ENCODE peak calls at places on chromosomes 6 and 20, in ten cellular contexts. One of them, this sample, is unnamed.

GRCh38 chr6:56268266-56268665 is 20.9 kb upstream of the COL21A1 start:
- DNase-seq in T-helper 2 cell: no peak
- DNase-seq in ovary: no peak
- DNase-seq in NCI-H69: no peak
- DNase-seq in hippocampal formation: no peak
- DNase-seq in nucleus accumbens: no peak
- DNase-seq in neural progenitor cell: no peak
- DNase-seq in stimulated activated CD4-positive, alpha-beta T cell treated with anti-CD3 and anti-CD28 coated beads, Interleukin-1b, Interleukin-23, amount 100 ng/mL, for 24 hours: no peak
- DNase-seq in endothelial cell: no peak
- DNase-seq in GM12865: no peak
- DNase-seq in this sample: no peak

GRCh38 chr6:36827261-36828079 is 11.8 kb downstream of the CPNE5 start:
- DNase-seq in T-helper 2 cell: no peak
- DNase-seq in ovary: peak; percentile 51
- DNase-seq in NCI-H69: peak; percentile 83
- DNase-seq in hippocampal formation: no peak
- DNase-seq in nucleus accumbens: no peak
- DNase-seq in neural progenitor cell: peak; percentile 25
- DNase-seq in stimulated activated CD4-positive, alpha-beta T cell treated with anti-CD3 and anti-CD28 coated beads, Interleukin-1b, Interleukin-23, amount 100 ng/mL, for 24 hours: no peak
- DNase-seq in endothelial cell: peak; percentile 58
- DNase-seq in GM12865: no peak
- DNase-seq in this sample: no peak

GRCh38 chr6:15987569-15987968 is 141.3 kb upstream of the MYLIP start:
- DNase-seq in T-helper 2 cell: no peak
- DNase-seq in ovary: no peak
- DNase-seq in NCI-H69: peak; percentile 33
- DNase-seq in hippocampal formation: no peak
- DNase-seq in nucleus accumbens: peak; percentile 0
- DNase-seq in neural progenitor cell: no peak
- DNase-seq in stimulated activated CD4-positive, alpha-beta T cell treated with anti-CD3 and anti-CD28 coated beads, Interleukin-1b, Interleukin-23, amount 100 ng/mL, for 24 hours: no peak
- DNase-seq in endothelial cell: no peak
- DNase-seq in GM12865: no peak
- DNase-seq in this sample: no peak

GRCh38 chr20:43943725-43944124 is 29.1 kb downstream of the TOX2 start:
- DNase-seq in T-helper 2 cell: no peak
- DNase-seq in ovary: no peak
- DNase-seq in NCI-H69: no peak
- DNase-seq in hippocampal formation: no peak
- DNase-seq in nucleus accumbens: no peak
- DNase-seq in neural progenitor cell: no peak
- DNase-seq in stimulated activated CD4-positive, alpha-beta T cell treated with anti-CD3 and anti-CD28 coated beads, Interleukin-1b, Interleukin-23, amount 100 ng/mL, for 24 hours: no peak
- DNase-seq in endothelial cell: no peak
- DNase-seq in GM12865: no peak
- DNase-seq in this sample: no peak

GRCh38 chr20:31274441-31274840 is 17.0 kb downstream of the DEFB115 start:
- DNase-seq in T-helper 2 cell: no peak
- DNase-seq in ovary: no peak
- DNase-seq in NCI-H69: no peak
- DNase-seq in hippocampal formation: no peak
- DNase-seq in nucleus accumbens: no peak
- DNase-seq in neural progenitor cell: no peak
- DNase-seq in stimulated activated CD4-positive, alpha-beta T cell treated with anti-CD3 and anti-CD28 coated beads, Interleukin-1b, Interleukin-23, amount 100 ng/mL, for 24 hours: no peak
- DNase-seq in endothelial cell: no peak
- DNase-seq in GM12865: no peak
- DNase-seq in this sample: no peak

GRCh38 chr20:11585752-11586352 is 331.8 kb upstream of the BTBD3 start:
- DNase-seq in T-helper 2 cell: no peak
- DNase-seq in ovary: no peak
- DNase-seq in NCI-H69: peak; percentile 76
- DNase-seq in hippocampal formation: no peak
- DNase-seq in nucleus accumbens: no peak
- DNase-seq in neural progenitor cell: peak; percentile 32
- DNase-seq in stimulated activated CD4-positive, alpha-beta T cell treated with anti-CD3 and anti-CD28 coated beads, Interleukin-1b, Interleukin-23, amount 100 ng/mL, for 24 hours: no peak
- DNase-seq in endothelial cell: no peak
- DNase-seq in GM12865: no peak
- DNase-seq in this sample: no peak

GRCh38 chr6:121319112-121319553 is 15.1 kb downstream of the TBC1D32 start:
- DNase-seq in T-helper 2 cell: no peak
- DNase-seq in ovary: no peak
- DNase-seq in NCI-H69: no peak
- DNase-seq in hippocampal formation: no peak
- DNase-seq in nucleus accumbens: no peak
- DNase-seq in neural progenitor cell: peak; percentile 43
- DNase-seq in stimulated activated CD4-positive, alpha-beta T cell treated with anti-CD3 and anti-CD28 coated beads, Interleukin-1b, Interleukin-23, amount 100 ng/mL, for 24 hours: no peak
- DNase-seq in endothelial cell: no peak
- DNase-seq in GM12865: no peak
- DNase-seq in this sample: no peak

GRCh38 chr6:26457796-26458688 is at the start of gene BTN2A1:
- DNase-seq in T-helper 2 cell: peak; percentile 86
- DNase-seq in ovary: peak; percentile 82
- DNase-seq in NCI-H69: peak; percentile 94
- DNase-seq in hippocampal formation: peak; percentile 71
- DNase-seq in nucleus accumbens: peak; percentile 53
- DNase-seq in neural progenitor cell: peak; percentile 92
- DNase-seq in stimulated activated CD4-positive, alpha-beta T cell treated with anti-CD3 and anti-CD28 coated beads, Interleukin-1b, Interleukin-23, amount 100 ng/mL, for 24 hours: no peak
- DNase-seq in endothelial cell: peak; percentile 71
- DNase-seq in GM12865: peak; percentile 90
- DNase-seq in this sample: peak; percentile 58

GRCh38 chr20:2399390-2399789 is 18.7 kb downstream of the TGM6 start:
- DNase-seq in T-helper 2 cell: no peak
- DNase-seq in ovary: no peak
- DNase-seq in NCI-H69: no peak
- DNase-seq in hippocampal formation: no peak
- DNase-seq in nucleus accumbens: no peak
- DNase-seq in neural progenitor cell: no peak
- DNase-seq in stimulated activated CD4-positive, alpha-beta T cell treated with anti-CD3 and anti-CD28 coated beads, Interleukin-1b, Interleukin-23, amount 100 ng/mL, for 24 hours: no peak
- DNase-seq in endothelial cell: no peak
- DNase-seq in GM12865: no peak
- DNase-seq in this sample: no peak

GRCh38 chr6:34237722-34238506 is 1.2 kb downstream of the HMGA1 start:
- DNase-seq in T-helper 2 cell: peak; percentile 87
- DNase-seq in ovary: peak; percentile 35
- DNase-seq in NCI-H69: peak; percentile 90
- DNase-seq in hippocampal formation: peak; percentile 21
- DNase-seq in nucleus accumbens: no peak
- DNase-seq in neural progenitor cell: peak; percentile 76
- DNase-seq in stimulated activated CD4-positive, alpha-beta T cell treated with anti-CD3 and anti-CD28 coated beads, Interleukin-1b, Interleukin-23, amount 100 ng/mL, for 24 hours: peak; percentile 47
- DNase-seq in endothelial cell: peak; percentile 57
- DNase-seq in GM12865: peak; percentile 86
- DNase-seq in this sample: peak; percentile 86

GRCh38 chr20:53569606-53570307 is 23.9 kb downstream of the ZNF217 start:
- DNase-seq in T-helper 2 cell: no peak
- DNase-seq in ovary: no peak
- DNase-seq in NCI-H69: no peak
- DNase-seq in hippocampal formation: no peak
- DNase-seq in nucleus accumbens: no peak
- DNase-seq in neural progenitor cell: no peak
- DNase-seq in stimulated activated CD4-positive, alpha-beta T cell treated with anti-CD3 and anti-CD28 coated beads, Interleukin-1b, Interleukin-23, amount 100 ng/mL, for 24 hours: no peak
- DNase-seq in endothelial cell: no peak
- DNase-seq in GM12865: no peak
- DNase-seq in this sample: no peak

GRCh38 chr6:7258231-7258763 is 54.7 kb downstream of the SSR1 start:
- DNase-seq in T-helper 2 cell: no peak
- DNase-seq in ovary: no peak
- DNase-seq in NCI-H69: no peak
- DNase-seq in hippocampal formation: no peak
- DNase-seq in nucleus accumbens: no peak
- DNase-seq in neural progenitor cell: no peak
- DNase-seq in stimulated activated CD4-positive, alpha-beta T cell treated with anti-CD3 and anti-CD28 coated beads, Interleukin-1b, Interleukin-23, amount 100 ng/mL, for 24 hours: no peak
- DNase-seq in endothelial cell: no peak
- DNase-seq in GM12865: no peak
- DNase-seq in this sample: no peak

GRCh38 chr20:3101737-3102574 is 17.4 kb upstream of the AVP start:
- DNase-seq in T-helper 2 cell: peak; percentile 80
- DNase-seq in ovary: no peak
- DNase-seq in NCI-H69: peak; percentile 80
- DNase-seq in hippocampal formation: no peak
- DNase-seq in nucleus accumbens: no peak
- DNase-seq in neural progenitor cell: no peak
- DNase-seq in stimulated activated CD4-positive, alpha-beta T cell treated with anti-CD3 and anti-CD28 coated beads, Interleukin-1b, Interleukin-23, amount 100 ng/mL, for 24 hours: no peak
- DNase-seq in endothelial cell: no peak
- DNase-seq in GM12865: peak; percentile 57
- DNase-seq in this sample: peak; percentile 56

GRCh38 chr20:49319204-49319809 is 41.5 kb upstream of the ZNFX1 start:
- DNase-seq in T-helper 2 cell: no peak
- DNase-seq in ovary: no peak
- DNase-seq in NCI-H69: peak; percentile 47
- DNase-seq in hippocampal formation: no peak
- DNase-seq in nucleus accumbens: no peak
- DNase-seq in neural progenitor cell: no peak
- DNase-seq in stimulated activated CD4-positive, alpha-beta T cell treated with anti-CD3 and anti-CD28 coated beads, Interleukin-1b, Interleukin-23, amount 100 ng/mL, for 24 hours: no peak
- DNase-seq in endothelial cell: no peak
- DNase-seq in GM12865: no peak
- DNase-seq in this sample: no peak

GRCh38 chr6:31767096-31767645 is 4.7 kb downstream of the SAPCD1 start:
- DNase-seq in T-helper 2 cell: no peak
- DNase-seq in ovary: no peak
- DNase-seq in NCI-H69: no peak
- DNase-seq in hippocampal formation: no peak
- DNase-seq in nucleus accumbens: no peak
- DNase-seq in neural progenitor cell: no peak
- DNase-seq in stimulated activated CD4-positive, alpha-beta T cell treated with anti-CD3 and anti-CD28 coated beads, Interleukin-1b, Interleukin-23, amount 100 ng/mL, for 24 hours: no peak
- DNase-seq in endothelial cell: no peak
- DNase-seq in GM12865: no peak
- DNase-seq in this sample: no peak

GRCh38 chr20:32333988-32334885 is 23.9 kb upstream of the ASXL1 start:
- DNase-seq in T-helper 2 cell: peak; percentile 75
- DNase-seq in ovary: peak; percentile 26
- DNase-seq in NCI-H69: no peak
- DNase-seq in hippocampal formation: no peak
- DNase-seq in nucleus accumbens: no peak
- DNase-seq in neural progenitor cell: no peak
- DNase-seq in stimulated activated CD4-positive, alpha-beta T cell treated with anti-CD3 and anti-CD28 coated beads, Interleukin-1b, Interleukin-23, amount 100 ng/mL, for 24 hours: no peak
- DNase-seq in endothelial cell: no peak
- DNase-seq in GM12865: peak; percentile 86
- DNase-seq in this sample: no peak

GRCh38 chr6:84428300-84428907 is 201.0 kb upstream of the CEP162 start:
- DNase-seq in T-helper 2 cell: peak; percentile 33
- DNase-seq in ovary: no peak
- DNase-seq in NCI-H69: peak; percentile 71
- DNase-seq in hippocampal formation: no peak
- DNase-seq in nucleus accumbens: no peak
- DNase-seq in neural progenitor cell: peak; percentile 70
- DNase-seq in stimulated activated CD4-positive, alpha-beta T cell treated with anti-CD3 and anti-CD28 coated beads, Interleukin-1b, Interleukin-23, amount 100 ng/mL, for 24 hours: no peak
- DNase-seq in endothelial cell: peak; percentile 63
- DNase-seq in GM12865: peak; percentile 44
- DNase-seq in this sample: no peak

GRCh38 chr6:148383658-148384417 is 41.2 kb downstream of the SASH1 start:
- DNase-seq in T-helper 2 cell: no peak
- DNase-seq in ovary: no peak
- DNase-seq in NCI-H69: no peak
- DNase-seq in hippocampal formation: no peak
- DNase-seq in nucleus accumbens: no peak
- DNase-seq in neural progenitor cell: no peak
- DNase-seq in stimulated activated CD4-positive, alpha-beta T cell treated with anti-CD3 and anti-CD28 coated beads, Interleukin-1b, Interleukin-23, amount 100 ng/mL, for 24 hours: no peak
- DNase-seq in endothelial cell: no peak
- DNase-seq in GM12865: no peak
- DNase-seq in this sample: no peak

GRCh38 chr6:15620616-15621015 is 42.2 kb downstream of the DTNBP1 start:
- DNase-seq in T-helper 2 cell: no peak
- DNase-seq in ovary: no peak
- DNase-seq in NCI-H69: peak; percentile 78
- DNase-seq in hippocampal formation: no peak
- DNase-seq in nucleus accumbens: no peak
- DNase-seq in neural progenitor cell: peak; percentile 33
- DNase-seq in stimulated activated CD4-positive, alpha-beta T cell treated with anti-CD3 and anti-CD28 coated beads, Interleukin-1b, Interleukin-23, amount 100 ng/mL, for 24 hours: no peak
- DNase-seq in endothelial cell: no peak
- DNase-seq in GM12865: no peak
- DNase-seq in this sample: no peak

GRCh38 chr20:62764156-62764935 is 31.9 kb upstream of the MRGBP start:
- DNase-seq in T-helper 2 cell: no peak
- DNase-seq in ovary: no peak
- DNase-seq in NCI-H69: no peak
- DNase-seq in hippocampal formation: no peak
- DNase-seq in nucleus accumbens: no peak
- DNase-seq in neural progenitor cell: no peak
- DNase-seq in stimulated activated CD4-positive, alpha-beta T cell treated with anti-CD3 and anti-CD28 coated beads, Interleukin-1b, Interleukin-23, amount 100 ng/mL, for 24 hours: no peak
- DNase-seq in endothelial cell: no peak
- DNase-seq in GM12865: no peak
- DNase-seq in this sample: no peak

GRCh38 chr6:44386929-44387345 is 569 bp upstream of the CDC5L start:
- DNase-seq in T-helper 2 cell: no peak
- DNase-seq in ovary: peak; percentile 34
- DNase-seq in NCI-H69: peak; percentile 78
- DNase-seq in hippocampal formation: no peak
- DNase-seq in nucleus accumbens: no peak
- DNase-seq in neural progenitor cell: no peak
- DNase-seq in stimulated activated CD4-positive, alpha-beta T cell treated with anti-CD3 and anti-CD28 coated beads, Interleukin-1b, Interleukin-23, amount 100 ng/mL, for 24 hours: no peak
- DNase-seq in endothelial cell: no peak
- DNase-seq in GM12865: peak; percentile 7
- DNase-seq in this sample: no peak

GRCh38 chr6:111277819-111278218 is 190.5 kb downstream of the SLC16A10 start:
- DNase-seq in T-helper 2 cell: no peak
- DNase-seq in ovary: no peak
- DNase-seq in NCI-H69: no peak
- DNase-seq in hippocampal formation: no peak
- DNase-seq in nucleus accumbens: no peak
- DNase-seq in neural progenitor cell: no peak
- DNase-seq in stimulated activated CD4-positive, alpha-beta T cell treated with anti-CD3 and anti-CD28 coated beads, Interleukin-1b, Interleukin-23, amount 100 ng/mL, for 24 hours: no peak
- DNase-seq in endothelial cell: no peak
- DNase-seq in GM12865: no peak
- DNase-seq in this sample: no peak

GRCh38 chr20:528923-529594 is 14.5 kb downstream of the CSNK2A1 start:
- DNase-seq in T-helper 2 cell: no peak
- DNase-seq in ovary: no peak
- DNase-seq in NCI-H69: no peak
- DNase-seq in hippocampal formation: no peak
- DNase-seq in nucleus accumbens: no peak
- DNase-seq in neural progenitor cell: no peak
- DNase-seq in stimulated activated CD4-positive, alpha-beta T cell treated with anti-CD3 and anti-CD28 coated beads, Interleukin-1b, Interleukin-23, amount 100 ng/mL, for 24 hours: no peak
- DNase-seq in endothelial cell: no peak
- DNase-seq in GM12865: no peak
- DNase-seq in this sample: no peak

GRCh38 chr20:17816804-17817590 is 117.2 kb downstream of the BANF2 start:
- DNase-seq in T-helper 2 cell: no peak
- DNase-seq in ovary: no peak
- DNase-seq in NCI-H69: no peak
- DNase-seq in hippocampal formation: no peak
- DNase-seq in nucleus accumbens: no peak
- DNase-seq in neural progenitor cell: no peak
- DNase-seq in stimulated activated CD4-positive, alpha-beta T cell treated with anti-CD3 and anti-CD28 coated beads, Interleukin-1b, Interleukin-23, amount 100 ng/mL, for 24 hours: no peak
- DNase-seq in endothelial cell: no peak
- DNase-seq in GM12865: no peak
- DNase-seq in this sample: no peak

GRCh38 chr20:58709013-58709702 is 16.6 kb downstream of the NPEPL1 start:
- DNase-seq in T-helper 2 cell: no peak
- DNase-seq in ovary: no peak
- DNase-seq in NCI-H69: no peak
- DNase-seq in hippocampal formation: no peak
- DNase-seq in nucleus accumbens: no peak
- DNase-seq in neural progenitor cell: no peak
- DNase-seq in stimulated activated CD4-positive, alpha-beta T cell treated with anti-CD3 and anti-CD28 coated beads, Interleukin-1b, Interleukin-23, amount 100 ng/mL, for 24 hours: no peak
- DNase-seq in endothelial cell: no peak
- DNase-seq in GM12865: no peak
- DNase-seq in this sample: no peak

GRCh38 chr20:33251496-33251895 is 15.7 kb downstream of the BPIFA1 start:
- DNase-seq in T-helper 2 cell: no peak
- DNase-seq in ovary: no peak
- DNase-seq in NCI-H69: peak; percentile 59
- DNase-seq in hippocampal formation: no peak
- DNase-seq in nucleus accumbens: no peak
- DNase-seq in neural progenitor cell: no peak
- DNase-seq in stimulated activated CD4-positive, alpha-beta T cell treated with anti-CD3 and anti-CD28 coated beads, Interleukin-1b, Interleukin-23, amount 100 ng/mL, for 24 hours: no peak
- DNase-seq in endothelial cell: no peak
- DNase-seq in GM12865: no peak
- DNase-seq in this sample: no peak

GRCh38 chr20:33862709-33863403 is 51.7 kb downstream of the CHMP4B start:
- DNase-seq in T-helper 2 cell: peak; percentile 47
- DNase-seq in ovary: peak; percentile 69
- DNase-seq in NCI-H69: peak; percentile 76
- DNase-seq in hippocampal formation: no peak
- DNase-seq in nucleus accumbens: no peak
- DNase-seq in neural progenitor cell: peak; percentile 82
- DNase-seq in stimulated activated CD4-positive, alpha-beta T cell treated with anti-CD3 and anti-CD28 coated beads, Interleukin-1b, Interleukin-23, amount 100 ng/mL, for 24 hours: no peak
- DNase-seq in endothelial cell: peak; percentile 69
- DNase-seq in GM12865: peak; percentile 81
- DNase-seq in this sample: peak; percentile 53

GRCh38 chr20:4029505-4030467 is 14.4 kb upstream of the RNF24 start:
- DNase-seq in T-helper 2 cell: no peak
- DNase-seq in ovary: no peak
- DNase-seq in NCI-H69: peak; percentile 88
- DNase-seq in hippocampal formation: no peak
- DNase-seq in nucleus accumbens: no peak
- DNase-seq in neural progenitor cell: no peak
- DNase-seq in stimulated activated CD4-positive, alpha-beta T cell treated with anti-CD3 and anti-CD28 coated beads, Interleukin-1b, Interleukin-23, amount 100 ng/mL, for 24 hours: no peak
- DNase-seq in endothelial cell: no peak
- DNase-seq in GM12865: no peak
- DNase-seq in this sample: no peak

This sample was measured in activated naive CD4-positive, alpha-beta T cell treated with anti-CD3 and anti-CD28 coated beads, Interleukin-2, amount 50 U/mL, for 16 hours.